ENCODE peak calls at places on chromosomes 3 and 15, in ten cellular contexts. One of them, this sample, is unnamed. For H3K79me2 and H3K4me1, the result is how much of the 10 kb centered on the place peaks cover.

GRCh38 chr15:80550910-80551265 is 144.2 kb upstream of the ABHD17C start:
- DNase-seq in H9: no peak
- DNase-seq in fibroblast of lung: peak
- DNase-seq in neural progenitor cell: no peak
- DNase-seq in keratinocyte: no peak
- DNase-seq in mammary epithelial cell: peak
- DNase-seq in trophoblast cell: no peak
- DNase-seq in PC-3: peak
- DNase-seq in SK-N-SH: no peak
- DNase-seq in OCI-LY7: no peak
- DNase-seq in this sample: no peak

GRCh38 chr15:36831915-36832310 is 252.5 kb downstream of the CDIN1 start:
- DNase-seq in PC-3: peak
- DNase-seq in neural progenitor cell: no peak
- DNase-seq in H9: no peak
- DNase-seq in OCI-LY7: no peak
- DNase-seq in SK-N-SH: no peak
- DNase-seq in keratinocyte: no peak
- DNase-seq in trophoblast cell: peak
- DNase-seq in mammary epithelial cell: peak
- DNase-seq in fibroblast of lung: peak
- DNase-seq in this sample: no peak

GRCh38 chr3:129122697-129123055 is 1.1 kb upstream of the RAB43 start:
- DNase-seq in trophoblast cell: peak
- DNase-seq in PC-3: no peak
- DNase-seq in SK-N-SH: no peak
- DNase-seq in OCI-LY7: no peak
- DNase-seq in H9: peak
- DNase-seq in neural progenitor cell: no peak
- DNase-seq in keratinocyte: no peak
- DNase-seq in fibroblast of lung: peak
- DNase-seq in mammary epithelial cell: no peak
- DNase-seq in this sample: no peak

GRCh38 chr3:135084404-135084803 is 289.3 kb downstream of the EPHB1 start:
- DNase-seq in mammary epithelial cell: no peak
- DNase-seq in fibroblast of lung: no peak
- DNase-seq in PC-3: no peak
- DNase-seq in OCI-LY7: no peak
- DNase-seq in H9: no peak
- DNase-seq in neural progenitor cell: no peak
- DNase-seq in SK-N-SH: no peak
- DNase-seq in keratinocyte: no peak
- DNase-seq in trophoblast cell: no peak
- DNase-seq in this sample: no peak

GRCh38 chr3:197456271-197457091 is 99.3 kb downstream of the BDH1 start:
- DNase-seq in H9: peak
- DNase-seq in PC-3: no peak
- DNase-seq in SK-N-SH: no peak
- DNase-seq in neural progenitor cell: peak
- DNase-seq in OCI-LY7: no peak
- DNase-seq in mammary epithelial cell: peak
- DNase-seq in trophoblast cell: peak
- DNase-seq in fibroblast of lung: peak
- DNase-seq in keratinocyte: no peak
- DNase-seq in this sample: peak

GRCh38 chr15:87347806-87348515 is 908.6 kb downstream of the NTRK3 start:
- DNase-seq in mammary epithelial cell: no peak
- DNase-seq in OCI-LY7: no peak
- DNase-seq in neural progenitor cell: no peak
- DNase-seq in trophoblast cell: no peak
- DNase-seq in fibroblast of lung: no peak
- DNase-seq in SK-N-SH: no peak
- DNase-seq in PC-3: no peak
- DNase-seq in H9: no peak
- DNase-seq in keratinocyte: no peak
- DNase-seq in this sample: no peak

GRCh38 chr3:167057586-167057985 is 322.5 kb downstream of the ZBBX start:
- DNase-seq in keratinocyte: no peak
- DNase-seq in neural progenitor cell: peak
- DNase-seq in fibroblast of lung: no peak
- DNase-seq in mammary epithelial cell: no peak
- DNase-seq in SK-N-SH: no peak
- DNase-seq in H9: no peak
- DNase-seq in PC-3: no peak
- DNase-seq in OCI-LY7: no peak
- DNase-seq in trophoblast cell: no peak
- DNase-seq in this sample: no peak

GRCh38 chr3:30605706-30606300 is 598 bp upstream of the TGFBR2 start:
- DNase-seq in mammary epithelial cell: peak
- DNase-seq in PC-3: peak
- DNase-seq in trophoblast cell: no peak
- DNase-seq in neural progenitor cell: no peak
- DNase-seq in H9: no peak
- DNase-seq in fibroblast of lung: no peak
- DNase-seq in keratinocyte: no peak
- DNase-seq in OCI-LY7: no peak
- DNase-seq in SK-N-SH: no peak
- DNase-seq in this sample: no peak

GRCh38 chr3:13063225-13063624 is 10.0 kb downstream of the IQSEC1 start:
- DNase-seq in mammary epithelial cell: no peak
- DNase-seq in trophoblast cell: peak
- DNase-seq in OCI-LY7: no peak
- DNase-seq in SK-N-SH: no peak
- DNase-seq in fibroblast of lung: no peak
- DNase-seq in PC-3: peak
- DNase-seq in neural progenitor cell: no peak
- DNase-seq in H9: no peak
- DNase-seq in keratinocyte: no peak
- DNase-seq in this sample: no peak

GRCh38 chr3:134353831-134354611 is 20.2 kb downstream of the AMOTL2 start:
- DNase-seq in OCI-LY7: peak
- DNase-seq in keratinocyte: no peak
- DNase-seq in H9: no peak
- DNase-seq in trophoblast cell: no peak
- DNase-seq in SK-N-SH: no peak
- DNase-seq in neural progenitor cell: no peak
- DNase-seq in mammary epithelial cell: no peak
- DNase-seq in fibroblast of lung: no peak
- DNase-seq in PC-3: no peak
- DNase-seq in this sample: no peak

GRCh38 chr3:157501863-157502262 is 1.4 kb downstream of the VEPH1 start:
- DNase-seq in neural progenitor cell: peak
- DNase-seq in fibroblast of lung: no peak
- DNase-seq in mammary epithelial cell: no peak
- DNase-seq in H9: peak
- DNase-seq in SK-N-SH: no peak
- DNase-seq in PC-3: no peak
- DNase-seq in OCI-LY7: no peak
- DNase-seq in trophoblast cell: no peak
- DNase-seq in keratinocyte: no peak
- DNase-seq in this sample: no peak

GRCh38 chr3:151309566-151309965 is 7.1 kb downstream of the GPR87 start:
- DNase-seq in trophoblast cell: peak
- DNase-seq in OCI-LY7: no peak
- DNase-seq in SK-N-SH: no peak
- DNase-seq in H9: no peak
- DNase-seq in fibroblast of lung: no peak
- DNase-seq in keratinocyte: no peak
- DNase-seq in neural progenitor cell: no peak
- DNase-seq in PC-3: no peak
- DNase-seq in mammary epithelial cell: no peak
- DNase-seq in this sample: no peak

GRCh38 chr3:71565976-71566375 is 17.6 kb downstream of the FOXP1 start:
- DNase-seq in keratinocyte: no peak
- DNase-seq in fibroblast of lung: no peak
- DNase-seq in SK-N-SH: no peak
- DNase-seq in PC-3: no peak
- DNase-seq in neural progenitor cell: no peak
- DNase-seq in H9: no peak
- DNase-seq in trophoblast cell: no peak
- DNase-seq in OCI-LY7: no peak
- DNase-seq in mammary epithelial cell: no peak
- DNase-seq in this sample: no peak

GRCh38 chr3:71564361-71564760 is 19.2 kb downstream of the FOXP1 start:
- DNase-seq in PC-3: no peak
- DNase-seq in fibroblast of lung: no peak
- DNase-seq in mammary epithelial cell: no peak
- DNase-seq in OCI-LY7: peak
- DNase-seq in neural progenitor cell: no peak
- DNase-seq in keratinocyte: no peak
- DNase-seq in H9: no peak
- DNase-seq in SK-N-SH: no peak
- DNase-seq in trophoblast cell: no peak
- DNase-seq in this sample: no peak

GRCh38 chr3:71566776-71567175 is 16.8 kb downstream of the FOXP1 start:
- DNase-seq in trophoblast cell: no peak
- DNase-seq in mammary epithelial cell: no peak
- DNase-seq in OCI-LY7: no peak
- DNase-seq in PC-3: no peak
- DNase-seq in fibroblast of lung: no peak
- DNase-seq in SK-N-SH: no peak
- DNase-seq in H9: no peak
- DNase-seq in neural progenitor cell: peak
- DNase-seq in keratinocyte: no peak
- DNase-seq in this sample: no peak

GRCh38 chr3:71563827-71564226 is 19.7 kb downstream of the FOXP1 start:
- DNase-seq in mammary epithelial cell: no peak
- DNase-seq in neural progenitor cell: no peak
- DNase-seq in fibroblast of lung: no peak
- DNase-seq in keratinocyte: no peak
- DNase-seq in trophoblast cell: no peak
- DNase-seq in SK-N-SH: no peak
- DNase-seq in PC-3: no peak
- DNase-seq in OCI-LY7: peak
- DNase-seq in H9: no peak
- DNase-seq in this sample: no peak

GRCh38 chr3:71565326-71565725 is 18.2 kb downstream of the FOXP1 start:
- DNase-seq in OCI-LY7: peak
- DNase-seq in trophoblast cell: no peak
- DNase-seq in H9: no peak
- DNase-seq in keratinocyte: no peak
- DNase-seq in fibroblast of lung: no peak
- DNase-seq in mammary epithelial cell: no peak
- DNase-seq in neural progenitor cell: no peak
- DNase-seq in SK-N-SH: no peak
- DNase-seq in PC-3: no peak
- DNase-seq in this sample: no peak
- H3K79me2 ChIP-seq in OCI-LY7: half or more
- H3K79me2 ChIP-seq in trophoblast cell: under half
- H3K79me2 ChIP-seq in H9: under half
- H3K79me2 ChIP-seq in keratinocyte: under half
- H3K79me2 ChIP-seq in fibroblast of lung: under half
- H3K79me2 ChIP-seq in mammary epithelial cell: under half
- H3K79me2 ChIP-seq in neural progenitor cell: under half
- H3K79me2 ChIP-seq in SK-N-SH: half or more
- H3K79me2 ChIP-seq in PC-3: under half
- H3K79me2 ChIP-seq in this sample: under half

DNA sequence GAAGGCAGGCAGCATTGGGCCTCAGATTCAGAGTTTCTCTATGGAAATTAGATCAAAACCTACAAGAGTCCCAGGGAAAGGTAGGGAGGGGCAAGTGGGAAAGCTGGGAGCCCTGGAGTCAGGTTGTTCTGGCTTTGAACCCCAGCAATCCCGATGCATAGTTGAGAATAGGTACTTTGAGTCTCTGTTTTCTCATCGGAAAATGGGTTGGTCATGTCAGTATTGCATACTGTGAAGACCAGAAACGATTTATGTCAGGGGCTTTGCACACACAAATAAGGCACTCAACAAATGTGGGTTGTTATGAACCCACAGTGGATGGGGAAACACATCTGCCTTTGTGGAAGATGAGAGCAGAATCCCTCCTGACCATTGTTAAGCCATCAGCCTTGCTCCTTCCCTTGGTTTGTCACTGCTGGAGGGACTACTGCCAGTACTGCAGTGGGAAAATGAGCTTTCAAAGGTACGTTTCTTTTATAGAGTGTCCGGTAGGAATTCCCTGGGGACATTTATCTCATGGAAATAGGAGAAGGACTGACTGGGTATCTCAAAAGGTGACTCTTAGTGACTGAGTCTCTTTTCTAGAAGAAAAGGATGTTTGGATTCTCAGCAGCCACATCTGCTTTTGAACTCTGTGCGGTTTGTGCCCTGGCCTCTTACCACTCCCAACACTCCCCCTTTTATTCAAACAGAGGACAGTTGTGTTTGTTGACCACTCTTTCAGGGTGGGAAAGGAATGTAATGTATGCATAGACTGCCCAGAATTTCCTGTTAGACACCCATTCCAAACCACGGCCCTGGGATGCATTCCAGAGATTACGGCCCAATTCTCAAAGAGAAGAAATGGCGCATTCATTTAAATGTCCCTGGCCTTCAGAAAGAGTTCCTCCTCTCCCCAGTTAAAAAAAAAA is 54.6 kb upstream of the VILL start:
- DNase-seq in OCI-LY7: no peak
- DNase-seq in H9: no peak
- DNase-seq in neural progenitor cell: peak
- DNase-seq in mammary epithelial cell: peak
- DNase-seq in keratinocyte: no peak
- DNase-seq in fibroblast of lung: peak
- DNase-seq in PC-3: peak
- DNase-seq in trophoblast cell: peak
- DNase-seq in SK-N-SH: no peak
- DNase-seq in this sample: peak
- H3K4me1 ChIP-seq in OCI-LY7: under half
- H3K4me1 ChIP-seq in H9: under half
- H3K4me1 ChIP-seq in neural progenitor cell: under half
- H3K4me1 ChIP-seq in mammary epithelial cell: under half
- H3K4me1 ChIP-seq in keratinocyte: under half
- H3K4me1 ChIP-seq in fibroblast of lung: under half
- H3K4me1 ChIP-seq in PC-3: under half
- H3K4me1 ChIP-seq in trophoblast cell: under half
- H3K4me1 ChIP-seq in SK-N-SH: under half
- H3K4me1 ChIP-seq in this sample: under half

DNA sequence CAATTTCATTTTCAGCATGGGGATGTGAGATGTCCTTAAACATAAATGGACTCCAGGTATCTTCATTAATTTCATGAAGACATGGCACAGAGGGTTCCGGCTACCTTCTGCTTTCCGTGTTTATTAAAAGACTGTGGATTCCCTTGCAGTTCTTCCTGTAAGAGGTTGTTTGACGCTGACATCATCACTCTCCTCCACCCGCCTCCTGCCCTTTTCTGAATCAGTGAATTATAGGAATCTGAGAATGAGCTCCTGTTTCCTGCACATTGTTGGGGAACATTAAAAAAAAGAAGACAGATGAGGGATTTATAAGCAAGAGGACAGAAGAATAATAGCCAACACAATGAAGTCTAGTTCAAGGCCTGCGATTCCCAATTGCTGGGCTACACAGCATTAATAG is 191.3 kb downstream of the LPP start:
- DNase-seq in H9: no peak
- DNase-seq in SK-N-SH: no peak
- DNase-seq in neural progenitor cell: no peak
- DNase-seq in OCI-LY7: no peak
- DNase-seq in fibroblast of lung: peak
- DNase-seq in mammary epithelial cell: no peak
- DNase-seq in trophoblast cell: no peak
- DNase-seq in PC-3: no peak
- DNase-seq in keratinocyte: no peak
- DNase-seq in this sample: no peak
- H3K79me2 ChIP-seq in H9: under half
- H3K79me2 ChIP-seq in SK-N-SH: half or more
- H3K79me2 ChIP-seq in neural progenitor cell: under half
- H3K79me2 ChIP-seq in OCI-LY7: under half
- H3K79me2 ChIP-seq in fibroblast of lung: under half
- H3K79me2 ChIP-seq in mammary epithelial cell: under half
- H3K79me2 ChIP-seq in trophoblast cell: under half
- H3K79me2 ChIP-seq in PC-3: under half
- H3K79me2 ChIP-seq in keratinocyte: under half
- H3K79me2 ChIP-seq in this sample: under half

GRCh38 chr15:89201465-89202005 is 19.8 kb downstream of the RLBP1 start:
- DNase-seq in mammary epithelial cell: no peak
- DNase-seq in PC-3: no peak
- DNase-seq in trophoblast cell: no peak
- DNase-seq in SK-N-SH: no peak
- DNase-seq in OCI-LY7: no peak
- DNase-seq in neural progenitor cell: no peak
- DNase-seq in keratinocyte: no peak
- DNase-seq in fibroblast of lung: no peak
- DNase-seq in H9: no peak
- DNase-seq in this sample: no peak
- H3K4me1 ChIP-seq in mammary epithelial cell: under half
- H3K4me1 ChIP-seq in PC-3: under half
- H3K4me1 ChIP-seq in trophoblast cell: under half
- H3K4me1 ChIP-seq in SK-N-SH: under half
- H3K4me1 ChIP-seq in OCI-LY7: under half
- H3K4me1 ChIP-seq in neural progenitor cell: under half
- H3K4me1 ChIP-seq in keratinocyte: under half
- H3K4me1 ChIP-seq in fibroblast of lung: under half
- H3K4me1 ChIP-seq in H9: under half
- H3K4me1 ChIP-seq in this sample: under half